ENCODE peak calls at places on chromosomes 4 and X, in eight cellular contexts. T is ovary; B is lower leg skin; L is foreskin keratinocyte; A is mesothelial cell of epicardium; N is heart right ventricle; G is left ventricle myocardium inferior; M is CD4-positive, alpha-beta T cell. H is an unnamed sample.

GRCh38 chr4:186192068-186192751 is 843 bp downstream of the CYP4V2 start:
- DNase-seq in T (peak; percentile 51), B (peak; percentile 26), L (peak; percentile 44), A (peak; percentile 50), N (peak; percentile 35), G (peak; percentile 28), M (peak; percentile 20), H (no peak)

GRCh38 chrX:47502591-47503222 is 19.7 kb upstream of the ZNF41 start:
- DNase-seq in T (no peak), B (no peak), L (peak; percentile 24), A (no peak), N (no peak), G (no peak), M (no peak), H (no peak)

GRCh38 chr4:177066746-177067145 is 242.9 kb upstream of the NEIL3 start:
- DNase-seq in T (no peak), B (no peak), L (no peak), A (no peak), N (no peak), G (no peak), M (no peak), H (no peak)

GRCh38 chr4:74006009-74006476 is 7.6 kb upstream of the CXCL5 start:
- DNase-seq in T (no peak), B (peak; percentile 15), L (peak; percentile 80), A (no peak), N (no peak), G (no peak), M (no peak), H (no peak)

GRCh38 chrX:68454476-68455150 is 21.3 kb upstream of the OPHN1 start:
- DNase-seq in T (no peak), B (no peak), L (no peak), A (no peak), N (no peak), G (no peak), M (no peak), H (no peak)

GRCh38 chr4:139607302-139608060 is 51.5 kb upstream of the SETD7 start:
- DNase-seq in T (no peak), B (no peak), L (no peak), A (no peak), N (no peak), G (no peak), M (no peak), H (no peak)

GRCh38 chr4:87807402-87807801 is 8.0 kb downstream of the IBSP start:
- DNase-seq in T (no peak), B (peak; percentile 29), L (peak; percentile 3), A (no peak), N (no peak), G (no peak), M (no peak), H (no peak)

GRCh38 chr4:40933272-40934053 is 183.7 kb downstream of the NSUN7 start:
- DNase-seq in T (peak; percentile 59), B (no peak), L (no peak), A (no peak), N (no peak), G (no peak), M (no peak), H (no peak)

GRCh38 chr4:2418652-2419571 is at the start of gene CFAP99:
- DNase-seq in T (peak; percentile 95), B (peak; percentile 95), L (peak; percentile 80), A (peak; percentile 94), N (peak; percentile 97), G (peak; percentile 98), M (peak; percentile 98), H (peak; percentile 98)
- TF ChIP-seq CTCF in T (no peak), B (no peak), L (peak; percentile 42), A (no peak), N (peak; percentile 43), G (peak; percentile 33), M (peak; percentile 52), H (peak; percentile 47)

GRCh38 chrX:41333744-41333993 is 293 bp upstream of the DDX3X start:
- DNase-seq in T (peak; percentile 89), B (no peak), L (peak; percentile 84), A (no peak), N (peak; percentile 69), G (no peak), M (no peak), H (no peak)

GRCh38 chrX:41334866-41335589 is 1.1 kb downstream of the DDX3X start:
- DNase-seq in T (peak; percentile 83), B (peak; percentile 34), L (peak; percentile 9), A (no peak), N (peak; percentile 64), G (peak; percentile 50), M (peak; percentile 39), H (no peak)

GRCh38 chrX:41332988-41333743 is 796 bp upstream of the DDX3X start:
- DNase-seq in T (peak; percentile 91), B (peak; percentile 71), L (peak; percentile 76), A (peak; percentile 80), N (peak; percentile 84), G (peak; percentile 79), M (peak; percentile 79), H (no peak)

GRCh38 chrX:41335590-41336331 is 1.8 kb downstream of the DDX3X start:
- DNase-seq in T (no peak), B (no peak), L (no peak), A (no peak), N (no peak), G (no peak), M (no peak), H (no peak)

GRCh38 chrX:41333994-41334865 is at the start of gene DDX3X:
- DNase-seq in T (peak; percentile 95), B (peak; percentile 78), L (peak; percentile 78), A (peak; percentile 78), N (peak; percentile 84), G (peak; percentile 82), M (peak; percentile 81), H (no peak)
- TF ChIP-seq CTCF in T (peak; percentile 77), B (no peak), L (peak; percentile 27), A (no peak), N (peak; percentile 20), G (peak; percentile 29), M (no peak), H (peak; percentile 19)

GRCh38 chr4:107824367-107825071 is at the start of gene SGMS2:
- DNase-seq in T (peak; percentile 72), B (peak; percentile 87), L (peak; percentile 88), A (peak; percentile 84), N (peak; percentile 87), G (peak; percentile 86), M (no peak), H (peak; percentile 96)
- TF ChIP-seq CTCF in T (no peak), B (no peak), L (no peak), A (no peak), N (peak; percentile 37), G (no peak), M (no peak), H (no peak)

DNA sequence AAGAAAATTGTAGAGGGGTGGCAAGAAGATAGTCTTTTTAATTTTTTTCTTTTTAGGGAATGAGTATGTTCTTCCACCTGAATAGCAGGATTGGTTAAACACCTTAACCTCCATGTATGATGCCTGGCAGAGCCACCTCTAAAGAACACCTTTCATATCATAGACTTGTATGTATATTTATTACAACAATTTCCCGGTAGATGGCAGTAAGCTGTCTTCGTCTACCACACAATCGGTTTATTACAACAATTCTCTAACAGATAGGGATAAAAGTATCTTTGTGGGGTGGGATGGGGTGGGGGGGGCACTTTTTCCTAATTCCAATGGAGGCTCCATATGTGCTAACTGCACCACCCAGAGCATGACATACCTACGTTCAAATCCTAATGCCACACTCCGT is 255.5 kb downstream of the LDB2 start:
- DNase-seq in T (no peak), B (no peak), L (no peak), A (no peak), N (no peak), G (no peak), M (no peak), H (no peak)
- TF ChIP-seq CTCF in T (no peak), B (no peak), L (peak; percentile 5), A (no peak), N (no peak), G (no peak), M (no peak), H (no peak)

DNA sequence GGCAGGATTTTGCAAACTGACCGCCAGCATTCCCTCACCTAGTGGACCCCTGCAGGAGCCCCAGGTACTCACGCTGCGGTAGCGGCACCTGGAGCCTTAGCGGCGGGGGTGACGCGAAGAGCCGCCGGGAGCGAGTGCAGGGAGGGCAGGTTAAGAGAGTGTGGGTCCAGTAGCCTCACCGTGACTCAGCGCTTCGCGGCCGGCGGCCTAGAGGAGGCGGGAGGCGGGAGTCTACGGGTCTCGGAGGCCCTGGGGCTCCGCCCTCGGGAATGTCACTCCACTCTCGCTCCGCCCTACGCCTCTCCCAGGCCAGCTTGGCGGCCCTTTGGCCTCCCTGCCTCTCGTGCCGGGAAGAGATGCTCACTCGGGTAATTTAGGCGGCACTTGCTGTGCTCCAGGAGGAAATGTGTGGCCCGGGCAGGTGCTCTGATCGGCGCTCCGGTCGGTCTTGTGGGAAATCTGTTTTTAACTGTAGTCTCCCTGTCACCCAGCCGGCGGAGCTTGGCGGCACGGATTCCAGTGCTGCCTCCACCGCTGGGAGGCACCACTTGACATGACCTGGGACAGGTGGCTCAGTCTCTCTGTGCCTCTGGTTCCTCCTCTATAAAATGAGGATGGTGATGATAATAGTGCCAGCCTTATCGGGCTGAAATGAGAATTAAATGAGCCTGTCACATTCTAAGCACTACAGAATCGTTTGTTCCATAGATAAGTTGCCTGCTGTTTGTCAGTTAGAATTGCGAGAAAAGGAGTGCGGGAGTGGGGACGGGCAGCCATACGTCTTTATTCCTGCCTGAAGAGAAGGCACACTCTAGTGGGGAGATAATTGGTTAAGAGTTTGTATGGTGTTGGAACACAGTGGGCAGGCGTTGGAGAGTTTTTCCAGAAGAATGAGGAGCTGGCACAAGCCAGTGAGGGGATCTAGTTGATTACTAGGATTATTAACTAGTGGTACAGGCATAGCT is at the start of gene PIR:
- DNase-seq in T (peak; percentile 83), B (peak; percentile 72), L (peak; percentile 71), A (peak; percentile 85), N (peak; percentile 81), G (peak; percentile 86), M (no peak), H (peak; percentile 95)
- TF ChIP-seq CTCF in T (peak; percentile 31), B (no peak), L (peak; percentile 58), A (peak; percentile 25), N (peak; percentile 57), G (peak; percentile 47), M (no peak), H (peak; percentile 81)

DNA sequence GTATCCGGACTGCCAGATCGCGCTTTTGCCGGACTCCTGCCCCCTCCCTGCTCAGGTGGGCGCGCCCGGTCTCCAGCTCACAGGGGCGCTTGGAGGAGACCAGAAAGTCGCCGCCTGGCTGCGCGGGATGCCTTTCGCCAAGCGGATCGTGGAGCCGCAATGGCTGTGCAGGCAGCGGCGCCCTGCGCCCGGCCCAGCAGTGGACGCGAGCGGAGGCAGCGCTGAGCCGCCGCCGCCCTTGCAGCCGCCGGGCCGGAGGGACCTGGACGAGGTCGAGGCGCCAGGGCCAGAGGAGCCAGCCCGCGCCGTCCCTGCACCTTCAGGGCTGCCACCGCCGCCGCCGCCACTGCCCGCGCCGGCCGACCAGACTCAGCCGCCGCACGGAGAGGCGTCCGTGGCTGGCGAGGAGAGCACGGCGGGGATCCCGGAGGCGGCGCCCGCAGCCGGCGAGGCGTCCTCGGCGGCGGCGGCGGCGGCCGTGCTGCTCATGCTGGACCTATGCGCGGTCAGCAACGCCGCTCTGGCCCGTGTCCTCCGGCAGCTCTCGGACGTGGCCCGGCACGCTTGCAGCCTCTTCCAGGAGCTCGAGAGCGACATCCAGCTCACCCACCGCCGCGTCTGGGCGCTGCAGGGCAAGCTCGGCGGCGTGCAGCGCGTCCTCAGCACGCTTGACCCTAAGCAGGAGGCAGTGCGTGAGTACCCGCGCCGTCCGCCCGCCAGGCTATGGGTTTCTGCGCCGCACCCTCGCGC is 806 bp downstream of the NHS start:
- DNase-seq in T (peak; percentile 40), B (no peak), L (peak; percentile 8), A (peak; percentile 59), N (no peak), G (peak; percentile 16), M (no peak), H (no peak)
- TF ChIP-seq CTCF in T (no peak), B (no peak), L (no peak), A (no peak), N (no peak), G (no peak), M (no peak), H (no peak)